ENCODE peak calls at places on chromosomes 2 and 18, in five cellular contexts. One of them, this sample, is unnamed.

GRCh38 chr2:174787485-174788205 is 23.4 kb upstream of the CHRNA1 start:
- DNase-seq in iris pigment epithelial cell: peak; percentile 99
- DNase-seq in transverse colon: no peak
- DNase-seq in neuronal stem cell: no peak
- DNase-seq in activated gamma-delta T cell treated with Interleukin-2 at 50 U/mL for 16 hours: no peak
- DNase-seq in this sample: no peak

GRCh38 chr18:13604751-13605150 is 121.6 kb downstream of the FAM210A start:
- DNase-seq in transverse colon: no peak
- DNase-seq in iris pigment epithelial cell: no peak
- DNase-seq in activated gamma-delta T cell treated with Interleukin-2 at 50 U/mL for 16 hours: no peak
- DNase-seq in neuronal stem cell: no peak
- DNase-seq in this sample: peak; percentile 4

GRCh38 chr2:73290049-73290839 is 3.1 kb downstream of the EGR4 start:
- DNase-seq in activated gamma-delta T cell treated with Interleukin-2 at 50 U/mL for 16 hours: no peak
- DNase-seq in neuronal stem cell: no peak
- DNase-seq in transverse colon: peak; percentile 30
- DNase-seq in iris pigment epithelial cell: peak; percentile 59
- DNase-seq in this sample: peak; percentile 54

GRCh38 chr18:56127322-56128099 is 510.9 kb downstream of the TXNL1 start:
- DNase-seq in transverse colon: no peak
- DNase-seq in iris pigment epithelial cell: no peak
- DNase-seq in activated gamma-delta T cell treated with Interleukin-2 at 50 U/mL for 16 hours: no peak
- DNase-seq in neuronal stem cell: no peak
- DNase-seq in this sample: no peak

GRCh38 chr2:168995744-168996143 is 35.4 kb downstream of the ABCB11 start:
- DNase-seq in activated gamma-delta T cell treated with Interleukin-2 at 50 U/mL for 16 hours: no peak
- DNase-seq in iris pigment epithelial cell: no peak
- DNase-seq in neuronal stem cell: no peak
- DNase-seq in transverse colon: no peak
- DNase-seq in this sample: no peak

GRCh38 chr2:38661306-38661705 is 4.6 kb upstream of the GALM start:
- DNase-seq in iris pigment epithelial cell: peak; percentile 7
- DNase-seq in transverse colon: no peak
- DNase-seq in activated gamma-delta T cell treated with Interleukin-2 at 50 U/mL for 16 hours: no peak
- DNase-seq in neuronal stem cell: no peak
- DNase-seq in this sample: no peak

GRCh38 chr2:210252699-210253606 is 27.7 kb upstream of the ACADL start:
- DNase-seq in neuronal stem cell: no peak
- DNase-seq in transverse colon: no peak
- DNase-seq in iris pigment epithelial cell: no peak
- DNase-seq in activated gamma-delta T cell treated with Interleukin-2 at 50 U/mL for 16 hours: no peak
- DNase-seq in this sample: no peak

GRCh38 chr2:69539549-69539908 is 102.3 kb upstream of the NFU1 start:
- DNase-seq in neuronal stem cell: no peak
- DNase-seq in activated gamma-delta T cell treated with Interleukin-2 at 50 U/mL for 16 hours: no peak
- DNase-seq in transverse colon: no peak
- DNase-seq in iris pigment epithelial cell: no peak
- DNase-seq in this sample: no peak

GRCh38 chr2:99255491-99256318 is at the start of gene LYG2:
- DNase-seq in neuronal stem cell: no peak
- DNase-seq in transverse colon: no peak
- DNase-seq in activated gamma-delta T cell treated with Interleukin-2 at 50 U/mL for 16 hours: no peak
- DNase-seq in iris pigment epithelial cell: no peak
- DNase-seq in this sample: no peak

GRCh38 chr18:79605481-79605880 is 74.1 kb upstream of the CTDP1 start:
- DNase-seq in activated gamma-delta T cell treated with Interleukin-2 at 50 U/mL for 16 hours: no peak
- DNase-seq in iris pigment epithelial cell: no peak
- DNase-seq in neuronal stem cell: no peak
- DNase-seq in transverse colon: peak; percentile 3
- DNase-seq in this sample: no peak

GRCh38 chr18:59189746-59190145 is 30.2 kb upstream of the GRP start:
- DNase-seq in transverse colon: no peak
- DNase-seq in neuronal stem cell: no peak
- DNase-seq in iris pigment epithelial cell: peak; percentile 6
- DNase-seq in activated gamma-delta T cell treated with Interleukin-2 at 50 U/mL for 16 hours: no peak
- DNase-seq in this sample: no peak

GRCh38 chr2:234211797-234212196 is 161.3 kb downstream of the SPP2 start:
- DNase-seq in activated gamma-delta T cell treated with Interleukin-2 at 50 U/mL for 16 hours: no peak
- DNase-seq in iris pigment epithelial cell: peak; percentile 44
- DNase-seq in transverse colon: no peak
- DNase-seq in neuronal stem cell: no peak
- DNase-seq in this sample: no peak

GRCh38 chr2:14628906-14629305 is 3.6 kb upstream of the LRATD1 start:
- DNase-seq in iris pigment epithelial cell: no peak
- DNase-seq in activated gamma-delta T cell treated with Interleukin-2 at 50 U/mL for 16 hours: no peak
- DNase-seq in neuronal stem cell: no peak
- DNase-seq in transverse colon: peak; percentile 75
- DNase-seq in this sample: no peak

GRCh38 chr2:191521608-191522208 is 156.2 kb upstream of the NABP1 start:
- DNase-seq in neuronal stem cell: no peak
- DNase-seq in transverse colon: no peak
- DNase-seq in iris pigment epithelial cell: peak; percentile 41
- DNase-seq in activated gamma-delta T cell treated with Interleukin-2 at 50 U/mL for 16 hours: no peak
- DNase-seq in this sample: no peak

GRCh38 chr2:190649798-190650390 is 1.0 kb downstream of the NAB1 start:
- DNase-seq in activated gamma-delta T cell treated with Interleukin-2 at 50 U/mL for 16 hours: no peak
- DNase-seq in transverse colon: no peak
- DNase-seq in neuronal stem cell: peak; percentile 14
- DNase-seq in iris pigment epithelial cell: peak; percentile 43
- DNase-seq in this sample: peak; percentile 35

GRCh38 chr18:41745166-41746049 is 209.6 kb upstream of the PIK3C3 start:
- DNase-seq in transverse colon: peak; percentile 23
- DNase-seq in iris pigment epithelial cell: peak; percentile 61
- DNase-seq in activated gamma-delta T cell treated with Interleukin-2 at 50 U/mL for 16 hours: no peak
- DNase-seq in neuronal stem cell: peak; percentile 64
- DNase-seq in this sample: peak; percentile 66

GRCh38 chr2:215660687-215661086 is 224.8 kb upstream of the FN1 start:
- DNase-seq in transverse colon: no peak
- DNase-seq in activated gamma-delta T cell treated with Interleukin-2 at 50 U/mL for 16 hours: no peak
- DNase-seq in neuronal stem cell: no peak
- DNase-seq in iris pigment epithelial cell: peak; percentile 87
- DNase-seq in this sample: no peak

GRCh38 chr2:151777487-151777886 is 43.2 kb upstream of the NEB start:
- DNase-seq in neuronal stem cell: no peak
- DNase-seq in activated gamma-delta T cell treated with Interleukin-2 at 50 U/mL for 16 hours: no peak
- DNase-seq in iris pigment epithelial cell: no peak
- DNase-seq in transverse colon: no peak
- DNase-seq in this sample: no peak

GRCh38 chr2:239278941-239279365 is 121.9 kb downstream of the HDAC4 start:
- DNase-seq in iris pigment epithelial cell: peak; percentile 69
- DNase-seq in neuronal stem cell: no peak
- DNase-seq in transverse colon: no peak
- DNase-seq in activated gamma-delta T cell treated with Interleukin-2 at 50 U/mL for 16 hours: no peak
- DNase-seq in this sample: peak; percentile 11

GRCh38 chr2:128749206-128749605 is 430.5 kb upstream of the HS6ST1 start:
- DNase-seq in transverse colon: no peak
- DNase-seq in neuronal stem cell: no peak
- DNase-seq in iris pigment epithelial cell: no peak
- DNase-seq in activated gamma-delta T cell treated with Interleukin-2 at 50 U/mL for 16 hours: no peak
- DNase-seq in this sample: no peak

GRCh38 chr18:2927745-2928144 is 80.9 kb downstream of the EMILIN2 start:
- DNase-seq in activated gamma-delta T cell treated with Interleukin-2 at 50 U/mL for 16 hours: no peak
- DNase-seq in transverse colon: no peak
- DNase-seq in iris pigment epithelial cell: no peak
- DNase-seq in neuronal stem cell: no peak
- DNase-seq in this sample: peak; percentile 11

GRCh38 chr2:109690822-109691541 is 76.8 kb downstream of the SOWAHC start:
- DNase-seq in neuronal stem cell: no peak
- DNase-seq in transverse colon: peak; percentile 84
- DNase-seq in iris pigment epithelial cell: no peak
- DNase-seq in activated gamma-delta T cell treated with Interleukin-2 at 50 U/mL for 16 hours: no peak
- DNase-seq in this sample: peak; percentile 64

This sample was measured in testis.